ENCODE peak calls at places on chromosomes 6 and 20, in six cellular contexts. D is GM12878, E is A549, X is K562, N is upper lobe of left lung, V is HepG2. J is an unnamed sample.

GRCh38 chr6:93327857-93328256 is 91.5 kb downstream of the EPHA7 start:
- ATAC-seq in N (no peak), D (no peak), X (no peak), V (no peak), E (no peak), J (no peak)

GRCh38 chr6:154276810-154277577 is 79.6 kb downstream of the IPCEF1 start:
- ATAC-seq in E (peak), V (peak), D (peak), X (peak), N (no peak), J (peak)

GRCh38 chr6:75268121-75268987 is 16.2 kb downstream of the TMEM30A start:
- ATAC-seq in V (no peak), X (peak), N (no peak), D (peak), E (peak), J (no peak)

GRCh38 chr6:51487937-51488336 is 599.5 kb downstream of the PKHD1 start:
- ATAC-seq in V (no peak), X (no peak), E (no peak), N (no peak), D (no peak), J (no peak)

GRCh38 chr6:141309295-141309694 is 823.4 kb upstream of the GJE1 start:
- ATAC-seq in E (no peak), X (no peak), N (no peak), V (peak), D (peak), J (no peak)

GRCh38 chr6:150813993-150814359 is 51.5 kb upstream of the MTHFD1L start:
- ATAC-seq in V (no peak), X (no peak), N (no peak), D (peak), E (peak), J (no peak)

GRCh38 chr6:25070547-25071366 is 135.0 kb upstream of the RIPOR2 start:
- ATAC-seq in N (peak), E (peak), X (peak), D (peak), V (peak), J (peak)

GRCh38 chr6:17621003-17621402 is 20.9 kb downstream of the FAM8A1 start:
- ATAC-seq in X (no peak), V (no peak), N (no peak), E (no peak), D (peak), J (no peak)

GRCh38 chr20:23086931-23087411 is 847 bp upstream of the CD93 start:
- ATAC-seq in N (no peak), E (no peak), X (no peak), D (peak), V (no peak), J (peak)

GRCh38 chr6:106181664-106182418 is 95.7 kb downstream of the PRDM1 start:
- ATAC-seq in E (peak), X (peak), N (no peak), V (no peak), D (peak), J (no peak)

GRCh38 chr20:22920898-22921297 is 114.2 kb upstream of the SSTR4 start:
- ATAC-seq in V (no peak), D (peak), E (no peak), X (no peak), N (no peak), J (no peak)

GRCh38 chr6:15661815-15662245 is 998 bp downstream of the DTNBP1 start:
- ATAC-seq in N (no peak), E (peak), D (peak), X (no peak), V (peak), J (no peak)

GRCh38 chr6:138590796-138591709 is 91.8 kb upstream of the NHSL1 start:
- ATAC-seq in N (peak), D (peak), E (peak), X (peak), V (peak), J (peak)

GRCh38 chr20:50680106-50680960 is 11.0 kb downstream of the RIPOR3 start:
- ATAC-seq in V (peak), E (peak), N (no peak), D (no peak), X (peak), J (peak)

GRCh38 chr6:119158057-119158848 is 79.8 kb upstream of the FAM184A start:
- ATAC-seq in X (peak), N (peak), E (no peak), D (no peak), V (no peak), J (peak)

GRCh38 chr6:7919871-7920270 is 9.3 kb upstream of the TXNDC5 start:
- ATAC-seq in N (no peak), D (no peak), X (peak), E (no peak), V (no peak), J (no peak)

GRCh38 chr6:12327391-12327790 is 37.2 kb downstream of the EDN1 start:
- ATAC-seq in V (no peak), E (no peak), X (no peak), D (no peak), N (no peak), J (no peak)

GRCh38 chr6:134604014-134604676 is 286.2 kb upstream of the SGK1 start:
- ATAC-seq in X (no peak), N (peak), V (no peak), E (no peak), D (no peak), J (no peak)

GRCh38 chr6:90136850-90137249 is 159.8 kb downstream of the BACH2 start:
- ATAC-seq in N (no peak), V (no peak), E (no peak), X (no peak), D (no peak), J (no peak)

GRCh38 chr20:38731738-38732113 is 7.4 kb downstream of the SLC32A1 start:
- ATAC-seq in E (peak), N (no peak), D (no peak), X (no peak), V (peak), J (no peak)

GRCh38 chr20:46128310-46129151 is 10.4 kb downstream of the CD40 start:
- ATAC-seq in V (peak), N (no peak), X (peak), D (peak), E (peak), J (no peak)

GRCh38 chr20:31811796-31812728 is 7.1 kb upstream of the MYLK2 start:
- ATAC-seq in N (no peak), E (no peak), V (no peak), D (no peak), X (peak), J (no peak)

DNA sequence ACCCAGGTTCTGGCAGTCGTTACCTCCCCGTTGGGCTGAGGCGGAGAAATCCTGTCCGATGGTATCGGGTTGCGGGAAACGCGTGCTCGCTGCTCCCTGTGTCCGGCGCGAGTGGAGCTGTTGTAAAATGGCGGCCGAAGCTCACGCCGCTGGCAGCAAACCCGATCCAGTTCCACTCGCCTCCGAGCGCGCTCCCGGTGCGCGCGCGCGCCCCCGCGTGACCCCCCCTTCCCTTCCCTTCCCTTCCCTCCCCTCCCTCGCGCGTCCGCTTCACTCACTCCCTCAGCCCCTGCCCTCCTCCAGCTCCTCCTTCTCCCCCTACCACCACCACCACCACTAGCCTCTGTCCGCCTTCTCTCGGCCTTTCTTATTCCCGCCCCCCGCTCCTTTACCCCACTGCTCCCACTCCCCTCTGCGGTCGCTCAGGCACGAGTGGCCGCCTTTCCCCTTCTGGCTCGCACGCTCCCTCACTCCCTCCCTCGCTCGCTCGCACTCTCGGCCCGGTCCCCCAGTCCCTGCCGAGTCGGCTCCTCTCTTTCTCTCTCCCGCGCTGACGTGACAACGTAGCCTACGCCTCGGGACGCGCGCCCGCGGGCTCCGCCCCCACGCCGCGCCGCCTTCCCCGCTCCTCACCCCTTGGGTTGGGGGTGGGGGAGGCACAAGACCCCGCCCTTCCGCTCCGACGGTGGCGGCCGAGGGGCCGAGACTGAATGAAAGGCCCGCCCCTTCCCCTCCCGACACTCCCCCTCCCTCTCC is at the start of gene SYNCRIP:
- ATAC-seq in V (peak), N (peak), E (peak), X (peak), D (peak), J (peak)
- TF ChIP-seq EP300 in V (peak), N (peak), E (no peak), X (peak), D (no peak), J (no peak)

GRCh38 chr20:62209850-62210495 is 10.1 kb downstream of the HRH3 start:
- ATAC-seq in D (no peak), E (no peak), X (peak), V (peak), N (no peak), J (no peak)

GRCh38 chr20:62208061-62208804 is 11.8 kb downstream of the HRH3 start:
- ATAC-seq in D (no peak), E (no peak), X (no peak), N (no peak), V (no peak), J (no peak)

GRCh38 chr20:62211216-62211615 is 8.9 kb downstream of the HRH3 start:
- ATAC-seq in N (no peak), X (no peak), E (no peak), V (no peak), D (no peak), J (no peak)

GRCh38 chr20:62210496-62210855 is 9.6 kb downstream of the HRH3 start:
- ATAC-seq in D (no peak), E (no peak), N (no peak), X (no peak), V (peak), J (no peak)

DNA sequence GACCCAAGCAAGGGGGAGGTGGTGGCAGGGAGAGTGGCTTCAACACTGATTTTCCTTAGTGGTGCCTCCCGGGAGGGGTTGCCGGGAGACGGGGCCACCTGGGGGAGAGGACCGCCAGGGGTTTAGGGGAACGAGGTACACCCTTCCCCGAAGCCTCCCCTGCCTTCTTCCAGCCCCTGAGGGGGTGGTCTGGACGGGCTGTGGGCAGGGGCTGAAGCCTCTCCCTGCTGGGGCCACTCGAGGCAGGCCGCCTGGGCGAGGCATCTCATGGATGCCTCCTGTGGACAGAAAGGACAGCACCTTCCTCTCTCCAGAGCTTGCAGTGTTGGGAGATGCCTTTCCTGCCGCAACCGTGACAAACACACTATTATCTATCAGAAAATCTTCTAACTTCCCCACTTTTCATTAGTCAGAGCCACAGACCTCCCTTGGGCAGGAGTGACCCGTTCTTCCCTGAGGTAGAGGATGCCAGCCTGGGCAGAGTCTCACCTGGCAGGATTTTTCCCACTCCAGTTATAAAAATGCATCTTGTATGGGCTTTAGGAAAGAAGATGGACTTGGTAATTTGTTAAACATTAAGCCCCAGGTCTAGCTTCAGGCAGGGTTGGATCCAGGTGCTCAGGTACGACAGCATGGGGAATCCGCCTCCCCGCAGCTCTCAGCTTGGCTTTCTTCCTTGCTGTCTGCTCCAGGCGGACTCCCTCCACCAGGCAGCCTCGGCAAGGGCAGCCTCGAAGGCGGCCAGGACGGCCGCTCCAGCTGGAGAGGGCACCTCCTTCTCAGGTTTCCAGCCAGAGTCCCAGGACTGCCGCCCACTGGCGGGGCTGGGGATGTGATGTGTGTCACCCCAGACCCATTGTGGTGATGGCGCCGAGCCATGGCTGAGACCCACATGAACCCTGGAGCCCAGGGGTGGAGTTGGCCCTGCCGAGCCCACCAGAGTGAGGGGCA is 11.0 kb downstream of the HRH3 start:
- ATAC-seq in V (peak), D (no peak), X (peak), E (peak), N (no peak), J (no peak)
- H3K4me3 ChIP-seq in V (no peak), D (no peak), X (no peak), E (no peak), N (no peak), J (no peak)

GRCh38 chr6:14002176-14002947 is 77.6 kb downstream of the RNF182 start:
- ATAC-seq in V (peak), D (no peak), E (no peak), N (no peak), X (no peak), J (no peak)
- TF ChIP-seq CTCF in V (peak), D (no peak), E (no peak), N (no peak), X (no peak), J (no peak)

GRCh38 chr6:1363729-1364572 is 25.4 kb upstream of the FOXF2 start:
- ATAC-seq in N (peak), E (peak), D (no peak), V (no peak), X (peak), J (peak)
- TF ChIP-seq EP300 in N (peak), E (no peak), D (no peak), V (no peak), X (no peak), J (no peak)

GRCh38 chr20:1491281-1491840 is at the start of gene SIRPB2:
- ATAC-seq in E (no peak), N (peak), V (no peak), X (no peak), D (no peak), J (peak)
- H3K4me3 ChIP-seq in E (no peak), N (peak), V (no peak), X (no peak), D (no peak), J (no peak)

J was measured in gastroesophageal sphincter.